ENCODE peak calls at places on chromosomes 1 and 21, in seven cellular contexts. W, L, Z, X, V, T and B are unnamed samples.

GRCh38 chr1:89739844-89740216 is 81.0 kb upstream of the LRRC8D start:
- DNase-seq in V (no peak), W (no peak), T (no peak), L (no peak), Z (no peak), X (no peak), B (no peak)

GRCh38 chr1:82718719-82719419 is 918.1 kb downstream of the ADGRL2 start:
- DNase-seq in L (no peak), Z (no peak), W (no peak), X (no peak), T (no peak), V (no peak), B (no peak)

GRCh38 chr1:153922076-153922837 is 515 bp downstream of the GATAD2B start:
- DNase-seq in L (peak; percentile 43), Z (no peak), T (peak; percentile 35), V (peak; percentile 64), W (peak; percentile 88), X (no peak), B (no peak)

GRCh38 chr21:17819878-17820232 is 699 bp upstream of the C21orf91 start:
- DNase-seq in X (peak; percentile 53), L (no peak), V (no peak), Z (no peak), W (peak; percentile 87), T (no peak), B (no peak)

GRCh38 chr1:47178020-47178419 is 11.8 kb downstream of the PDZK1IP1 start:
- DNase-seq in Z (no peak), L (no peak), T (no peak), W (no peak), X (no peak), V (no peak), B (no peak)

GRCh38 chr1:234770031-234770795 is 160.2 kb upstream of the IRF2BP2 start:
- DNase-seq in Z (no peak), V (no peak), X (no peak), T (no peak), W (no peak), L (no peak), B (no peak)

GRCh38 chr1:238458924-238459323 is 568.2 kb upstream of the ZP4 start:
- DNase-seq in V (no peak), T (no peak), L (no peak), X (no peak), W (no peak), Z (no peak), B (no peak)

GRCh38 chr1:193260925-193261324 is 74.5 kb upstream of the B3GALT2 start:
- DNase-seq in V (no peak), Z (no peak), X (no peak), T (no peak), L (no peak), W (no peak), B (no peak)

GRCh38 chr1:41665962-41666917 is 181.8 kb upstream of the EDN2 start:
- DNase-seq in V (no peak), W (no peak), T (no peak), X (no peak), L (no peak), Z (no peak), B (no peak)

GRCh38 chr1:150967936-150968335 is 6.7 kb downstream of the CERS2 start:
- DNase-seq in L (no peak), W (no peak), V (no peak), X (no peak), T (no peak), Z (no peak), B (no peak)

GRCh38 chr1:240608707-240609106 is 3.2 kb downstream of the GREM2 start:
- DNase-seq in W (peak; percentile 4), L (no peak), T (no peak), V (peak; percentile 22), Z (no peak), X (no peak), B (no peak)
- TF ChIP-seq CTCF in W (peak; percentile 63), L (no peak), T (peak; percentile 20), V (peak; percentile 32), Z (peak; percentile 39), X (peak; percentile 47), B (peak; percentile 52)

DNA sequence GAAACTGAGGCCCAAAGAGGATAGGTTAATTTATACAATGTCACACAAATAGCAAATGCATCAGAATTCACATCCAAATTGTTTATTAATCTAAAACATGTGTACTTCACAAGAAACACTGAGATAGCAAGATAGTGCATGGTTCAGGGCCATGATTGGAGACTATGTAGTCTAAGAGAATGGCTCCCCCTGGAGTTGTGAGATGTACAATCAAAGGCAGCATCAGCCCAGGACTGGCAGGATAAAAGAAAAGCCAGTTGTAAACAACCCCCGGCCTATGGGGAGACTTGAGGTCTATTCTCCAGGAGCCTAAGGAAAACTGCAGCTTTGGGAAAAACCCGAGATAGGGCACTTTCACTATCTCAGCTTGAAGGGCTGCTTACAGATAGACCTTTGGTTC is 511.0 kb downstream of the OMA1 start:
- DNase-seq in Z (no peak), T (no peak), X (no peak), V (peak; percentile 14), W (no peak), L (no peak), B (no peak)
- TF ChIP-seq CTCF in Z (peak; percentile 19), T (no peak), X (no peak), V (no peak), W (peak; percentile 33), L (no peak), B (peak; percentile 53)

DNA sequence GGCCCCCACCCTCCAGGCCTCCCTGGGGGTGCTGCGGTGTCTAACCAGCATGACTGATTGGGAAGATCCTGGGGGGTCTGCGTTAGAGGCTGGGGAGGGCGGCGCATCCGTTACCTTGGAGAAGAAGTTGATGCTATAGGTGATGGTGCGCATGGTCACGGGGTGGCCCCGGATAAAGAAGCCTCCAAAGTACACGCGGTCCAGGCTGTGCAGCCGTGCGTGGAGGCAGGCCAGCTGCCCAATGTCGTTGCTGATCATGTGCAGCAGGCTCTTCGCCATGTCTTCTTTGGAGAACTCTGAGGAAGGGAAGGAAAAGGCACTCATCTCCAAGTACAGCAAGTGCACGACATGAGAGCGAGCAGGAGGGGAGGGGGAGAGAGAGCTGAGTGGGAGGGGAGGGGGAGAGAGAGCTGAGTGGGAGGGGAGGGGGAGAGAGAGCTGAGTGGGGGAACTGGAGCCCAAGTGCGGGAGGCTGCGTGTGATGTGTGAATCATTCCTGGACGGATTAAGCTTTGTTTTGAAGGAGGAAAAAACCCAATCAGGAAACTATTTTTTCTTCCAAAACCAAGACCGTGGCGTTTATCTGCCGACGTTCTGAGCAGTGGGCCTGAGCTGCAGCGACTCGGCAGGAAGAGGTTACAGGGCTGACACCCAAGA is 7.2 kb downstream of the PANK4 start:
- DNase-seq in W (no peak), V (no peak), T (no peak), L (no peak), X (no peak), Z (no peak), B (no peak)
- TF ChIP-seq CTCF in W (no peak), V (no peak), T (no peak), L (no peak), X (no peak), Z (no peak), B (no peak)

DNA sequence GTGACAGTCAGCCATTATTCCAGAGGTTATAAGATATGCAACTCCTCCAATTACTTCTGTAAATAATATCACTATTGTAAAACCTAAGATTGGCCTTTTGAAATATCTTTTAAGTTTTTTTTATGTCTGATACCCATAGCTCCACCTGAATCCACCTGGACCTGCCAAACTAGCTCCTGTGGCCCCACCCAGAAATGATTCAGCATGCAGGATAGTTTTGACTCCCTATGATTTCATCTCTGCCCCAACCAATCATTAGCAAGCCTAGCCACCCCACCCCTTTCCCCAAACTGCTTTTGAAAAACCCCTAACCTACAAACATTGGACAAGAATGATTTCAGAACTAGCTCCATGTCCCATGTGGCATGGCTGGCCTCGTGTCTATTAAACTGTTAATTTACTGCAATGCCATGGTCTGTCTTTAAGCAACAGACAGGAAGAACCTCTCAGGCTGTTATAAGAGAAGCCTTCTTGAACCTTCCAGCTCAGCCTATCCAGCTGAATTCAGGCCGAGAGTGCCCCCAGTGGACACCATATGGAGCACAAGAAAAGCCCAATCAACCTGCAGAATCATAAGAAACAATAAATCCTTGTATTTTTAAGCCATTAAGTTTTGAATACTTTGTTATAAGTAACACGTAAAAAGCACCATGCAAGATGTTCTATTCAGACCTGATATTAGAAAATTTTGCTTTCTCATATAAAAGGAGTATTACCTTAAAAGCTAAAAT is 263.0 kb upstream of the ZRANB2 start:
- DNase-seq in L (no peak), V (no peak), X (no peak), Z (no peak), W (peak; percentile 0), T (no peak), B (no peak)
- TF ChIP-seq CTCF in L (no peak), V (no peak), X (peak; percentile 15), Z (no peak), W (peak; percentile 61), T (no peak), B (no peak)

GRCh38 chr1:65253800-65254319 is 55.5 kb upstream of the DNAJC6 start:
- DNase-seq in L (no peak), Z (no peak), T (no peak), V (no peak), X (no peak), W (no peak), B (no peak)

GRCh38 chr1:65250826-65251225 is 58.5 kb upstream of the DNAJC6 start:
- DNase-seq in L (no peak), T (no peak), V (no peak), X (no peak), Z (no peak), W (no peak), B (no peak)

GRCh38 chr1:65255088-65256050 is 54.0 kb upstream of the DNAJC6 start:
- DNase-seq in W (no peak), V (peak; percentile 33), L (no peak), T (peak; percentile 21), Z (no peak), X (no peak), B (no peak)

GRCh38 chr1:65256860-65257719 is 52.3 kb upstream of the DNAJC6 start:
- DNase-seq in L (no peak), W (no peak), Z (no peak), V (no peak), X (no peak), T (no peak), B (no peak)

DNA sequence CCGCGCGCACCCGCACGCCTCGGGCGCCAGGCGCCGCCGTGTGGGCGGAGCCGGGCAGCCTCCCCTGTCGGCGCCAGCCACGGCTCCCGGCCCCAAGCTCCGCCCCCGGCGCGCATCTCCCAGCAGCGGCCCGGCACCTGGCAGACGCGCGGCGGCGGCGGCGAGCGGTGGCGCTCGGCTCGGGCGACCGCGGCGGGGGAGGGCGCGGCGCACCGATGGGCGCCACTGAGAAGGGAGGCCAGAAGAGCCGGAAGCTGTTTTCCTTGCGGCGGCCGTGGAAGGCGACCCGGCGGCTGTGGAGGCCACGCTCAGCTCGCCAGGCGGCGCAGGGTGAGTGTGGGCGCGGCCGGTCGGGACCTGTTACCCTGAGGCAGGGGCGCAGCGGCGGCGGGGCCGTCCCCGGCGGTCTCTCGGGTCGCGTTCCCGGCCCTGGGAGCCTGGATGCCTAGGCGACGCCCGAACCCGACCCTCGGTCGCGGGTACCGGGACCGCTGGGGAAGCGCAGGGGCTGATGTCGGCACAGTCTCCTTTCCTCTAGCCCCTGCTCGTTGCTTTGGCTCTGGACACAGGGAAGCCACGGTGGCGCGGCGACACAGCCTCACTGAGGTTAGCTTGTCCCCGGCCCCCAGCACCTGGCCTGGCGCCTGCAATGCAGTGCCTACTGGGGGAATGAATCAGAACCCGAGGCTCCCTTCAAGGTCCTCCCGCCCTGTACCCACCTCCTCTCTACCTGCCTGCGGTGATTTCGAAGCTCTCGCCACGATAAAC is 54.8 kb upstream of the DNAJC6 start:
- DNase-seq in W (peak; percentile 91), L (peak; percentile 81), X (no peak), V (peak; percentile 74), Z (no peak), T (peak; percentile 84), B (peak; percentile 85)
- TF ChIP-seq CTCF in W (peak; percentile 11), L (peak; percentile 46), X (peak; percentile 27), V (no peak), Z (no peak), T (no peak), B (peak; percentile 43)